ENCODE peak calls at places on chromosomes 13 and 19, in seven cellular contexts. One of them, this sample, is unnamed.

GRCh38 chr19:32458500-32459123 is 53.0 kb downstream of the DPY19L3 start:
- DNase-seq in tibial nerve: no peak
- DNase-seq in heart left ventricle: no peak
- DNase-seq in breast epithelium: no peak
- DNase-seq in sigmoid colon: no peak
- DNase-seq in IMR-90: no peak
- DNase-seq in uterus: no peak
- DNase-seq in this sample: no peak

GRCh38 chr13:23289917-23290357 is 109.2 kb downstream of the SGCG start:
- DNase-seq in tibial nerve: no peak
- DNase-seq in heart left ventricle: peak
- DNase-seq in breast epithelium: no peak
- DNase-seq in sigmoid colon: no peak
- DNase-seq in IMR-90: peak
- DNase-seq in uterus: no peak
- DNase-seq in this sample: no peak

GRCh38 chr13:48001127-48001881 is at the start of gene SUCLA2:
- DNase-seq in tibial nerve: peak
- DNase-seq in heart left ventricle: peak
- DNase-seq in breast epithelium: peak
- DNase-seq in sigmoid colon: peak
- DNase-seq in IMR-90: peak
- DNase-seq in uterus: peak
- DNase-seq in this sample: peak

GRCh38 chr13:27338816-27339215 is 68.2 kb downstream of the RASL11A start:
- DNase-seq in tibial nerve: no peak
- DNase-seq in heart left ventricle: no peak
- DNase-seq in breast epithelium: no peak
- DNase-seq in sigmoid colon: no peak
- DNase-seq in IMR-90: no peak
- DNase-seq in uterus: no peak
- DNase-seq in this sample: no peak

GRCh38 chr19:18322318-18322758 is 538 bp downstream of the LSM4 start:
- DNase-seq in tibial nerve: no peak
- DNase-seq in heart left ventricle: peak
- DNase-seq in breast epithelium: no peak
- DNase-seq in sigmoid colon: no peak
- DNase-seq in IMR-90: peak
- DNase-seq in uterus: no peak
- DNase-seq in this sample: no peak

GRCh38 chr19:17021793-17022590 is 4.6 kb downstream of the CPAMD8 start:
- DNase-seq in tibial nerve: no peak
- DNase-seq in heart left ventricle: no peak
- DNase-seq in breast epithelium: peak
- DNase-seq in sigmoid colon: no peak
- DNase-seq in IMR-90: peak
- DNase-seq in uterus: no peak
- DNase-seq in this sample: no peak

GRCh38 chr13:31982124-31982523 is 49.5 kb upstream of the FRY start:
- DNase-seq in tibial nerve: no peak
- DNase-seq in heart left ventricle: no peak
- DNase-seq in breast epithelium: no peak
- DNase-seq in sigmoid colon: no peak
- DNase-seq in IMR-90: no peak
- DNase-seq in uterus: no peak
- DNase-seq in this sample: no peak

GRCh38 chr19:10612515-10613119 is 12.7 kb upstream of the SLC44A2 start:
- DNase-seq in tibial nerve: peak
- DNase-seq in heart left ventricle: peak
- DNase-seq in breast epithelium: no peak
- DNase-seq in sigmoid colon: no peak
- DNase-seq in IMR-90: no peak
- DNase-seq in uterus: peak
- DNase-seq in this sample: peak

GRCh38 chr19:5987077-5987818 is 9.3 kb upstream of the RANBP3 start:
- DNase-seq in tibial nerve: peak
- DNase-seq in heart left ventricle: peak
- DNase-seq in breast epithelium: peak
- DNase-seq in sigmoid colon: peak
- DNase-seq in IMR-90: peak
- DNase-seq in uterus: peak
- DNase-seq in this sample: peak

GRCh38 chr19:29364224-29364726 is 151.3 kb upstream of the UQCRFS1 start:
- DNase-seq in tibial nerve: no peak
- DNase-seq in heart left ventricle: no peak
- DNase-seq in breast epithelium: no peak
- DNase-seq in sigmoid colon: no peak
- DNase-seq in IMR-90: no peak
- DNase-seq in uterus: no peak
- DNase-seq in this sample: no peak

GRCh38 chr13:47908200-47908902 is 92.7 kb downstream of the SUCLA2 start:
- DNase-seq in tibial nerve: no peak
- DNase-seq in heart left ventricle: no peak
- DNase-seq in breast epithelium: no peak
- DNase-seq in sigmoid colon: no peak
- DNase-seq in IMR-90: peak
- DNase-seq in uterus: no peak
- DNase-seq in this sample: no peak

GRCh38 chr13:38045278-38046048 is 175.9 kb upstream of the TRPC4 start:
- DNase-seq in tibial nerve: no peak
- DNase-seq in heart left ventricle: no peak
- DNase-seq in breast epithelium: no peak
- DNase-seq in sigmoid colon: no peak
- DNase-seq in IMR-90: peak
- DNase-seq in uterus: no peak
- DNase-seq in this sample: no peak

GRCh38 chr13:110468986-110469495 is 92.5 kb downstream of the RAB20 start:
- DNase-seq in tibial nerve: no peak
- DNase-seq in heart left ventricle: no peak
- DNase-seq in breast epithelium: no peak
- DNase-seq in sigmoid colon: no peak
- DNase-seq in IMR-90: no peak
- DNase-seq in uterus: no peak
- DNase-seq in this sample: no peak

GRCh38 chr19:29547981-29548380 is 22.2 kb downstream of the VSTM2B start:
- DNase-seq in tibial nerve: no peak
- DNase-seq in heart left ventricle: no peak
- DNase-seq in breast epithelium: no peak
- DNase-seq in sigmoid colon: peak
- DNase-seq in IMR-90: no peak
- DNase-seq in uterus: no peak
- DNase-seq in this sample: peak

GRCh38 chr13:22110368-22110767 is 439.5 kb downstream of the FGF9 start:
- DNase-seq in tibial nerve: no peak
- DNase-seq in heart left ventricle: no peak
- DNase-seq in breast epithelium: no peak
- DNase-seq in sigmoid colon: no peak
- DNase-seq in IMR-90: no peak
- DNase-seq in uterus: no peak
- DNase-seq in this sample: peak

GRCh38 chr19:9834302-9834725 is 804 bp upstream of the PIN1 start:
- DNase-seq in tibial nerve: no peak
- DNase-seq in heart left ventricle: no peak
- DNase-seq in breast epithelium: no peak
- DNase-seq in sigmoid colon: no peak
- DNase-seq in IMR-90: no peak
- DNase-seq in uterus: no peak
- DNase-seq in this sample: no peak

GRCh38 chr13:24097667-24098066 is 62.9 kb upstream of the SPATA13 start:
- DNase-seq in tibial nerve: no peak
- DNase-seq in heart left ventricle: no peak
- DNase-seq in breast epithelium: no peak
- DNase-seq in sigmoid colon: no peak
- DNase-seq in IMR-90: no peak
- DNase-seq in uterus: no peak
- DNase-seq in this sample: no peak

GRCh38 chr19:5407356-5407755 is 47.9 kb upstream of the ZNRF4 start:
- DNase-seq in tibial nerve: no peak
- DNase-seq in heart left ventricle: no peak
- DNase-seq in breast epithelium: no peak
- DNase-seq in sigmoid colon: no peak
- DNase-seq in IMR-90: peak
- DNase-seq in uterus: no peak
- DNase-seq in this sample: no peak

DNA sequence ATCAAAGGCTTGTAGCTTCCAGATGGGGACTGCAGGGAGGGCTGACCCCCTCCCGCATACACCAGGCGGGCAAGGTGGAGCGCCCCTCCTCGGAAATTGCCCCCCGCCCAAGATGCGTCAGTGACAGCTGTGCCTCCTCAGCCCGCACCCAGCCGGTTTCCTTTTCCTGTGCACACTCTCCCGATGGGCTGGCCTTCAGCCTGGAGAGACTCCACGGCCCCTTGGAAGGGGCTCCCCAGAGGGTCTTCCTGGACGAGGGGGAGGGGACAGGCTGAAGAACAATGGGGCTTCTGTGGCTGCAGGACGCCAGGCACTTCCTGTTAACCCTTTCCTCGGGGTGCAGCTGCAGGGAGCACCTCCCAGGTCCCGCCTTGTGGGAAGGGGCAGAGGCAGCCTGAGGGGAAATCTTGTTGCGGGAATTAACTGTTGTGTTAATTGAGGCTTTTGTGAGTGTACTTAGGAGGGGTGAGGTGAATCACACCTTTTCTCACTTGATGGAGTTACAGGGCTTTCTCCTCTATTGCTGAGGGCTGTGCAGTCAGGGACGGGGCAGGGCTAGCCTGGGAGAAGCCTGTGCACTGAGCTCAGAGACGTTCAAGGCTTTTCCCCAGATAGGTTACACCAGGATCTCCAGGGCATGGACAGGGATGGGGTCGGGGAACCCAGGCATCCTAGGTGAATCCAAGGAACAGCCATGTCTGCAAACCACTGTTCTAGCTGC is 14.3 kb downstream of the IER2 start:
- DNase-seq in tibial nerve: no peak
- DNase-seq in heart left ventricle: peak
- DNase-seq in breast epithelium: peak
- DNase-seq in sigmoid colon: peak
- DNase-seq in IMR-90: peak
- DNase-seq in uterus: peak
- DNase-seq in this sample: peak
- H3K4me3 ChIP-seq in tibial nerve: peak
- H3K4me3 ChIP-seq in heart left ventricle: peak
- H3K4me3 ChIP-seq in breast epithelium: peak
- H3K4me3 ChIP-seq in sigmoid colon: peak
- H3K4me3 ChIP-seq in IMR-90: no peak
- H3K4me3 ChIP-seq in uterus: peak
- H3K4me3 ChIP-seq in this sample: no peak

DNA sequence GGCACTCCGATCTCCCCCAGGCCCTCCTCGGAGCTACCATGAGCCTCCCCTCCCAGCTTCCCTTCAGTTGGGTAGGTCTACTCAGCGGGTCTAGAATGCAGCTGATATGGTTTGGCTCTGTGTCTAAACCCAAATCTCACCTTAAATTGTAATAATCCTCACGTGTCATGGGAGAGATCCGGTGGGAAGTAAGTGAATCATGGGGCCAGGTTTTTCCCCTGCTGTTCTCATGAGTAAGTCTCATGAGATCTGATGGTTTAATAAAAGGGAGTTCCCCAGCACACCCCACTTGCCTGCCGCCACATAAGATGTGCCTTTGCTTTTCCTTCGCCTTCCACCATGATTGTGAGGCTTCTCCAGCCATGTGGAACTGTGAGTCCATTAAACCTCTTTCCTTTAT is 14.5 kb upstream of the DOCK9 start:
- DNase-seq in tibial nerve: no peak
- DNase-seq in heart left ventricle: no peak
- DNase-seq in breast epithelium: no peak
- DNase-seq in sigmoid colon: no peak
- DNase-seq in IMR-90: peak
- DNase-seq in uterus: no peak
- DNase-seq in this sample: no peak
- TF ChIP-seq POLR2A in tibial nerve: no peak
- TF ChIP-seq POLR2A in heart left ventricle: no peak
- TF ChIP-seq POLR2A in breast epithelium: no peak
- TF ChIP-seq POLR2A in sigmoid colon: no peak
- TF ChIP-seq POLR2A in IMR-90: no peak
- TF ChIP-seq POLR2A in uterus: no peak
- TF ChIP-seq POLR2A in this sample: no peak

GRCh38 chr13:25249001-25249543 is 38.2 kb downstream of the MTMR6 start:
- DNase-seq in tibial nerve: peak
- DNase-seq in heart left ventricle: no peak
- DNase-seq in breast epithelium: no peak
- DNase-seq in sigmoid colon: no peak
- DNase-seq in IMR-90: peak
- DNase-seq in uterus: no peak
- DNase-seq in this sample: no peak
- TF ChIP-seq CTCF in tibial nerve: peak
- TF ChIP-seq CTCF in heart left ventricle: no peak
- TF ChIP-seq CTCF in breast epithelium: peak
- TF ChIP-seq CTCF in sigmoid colon: no peak
- TF ChIP-seq CTCF in IMR-90: peak
- TF ChIP-seq CTCF in uterus: no peak
- TF ChIP-seq CTCF in this sample: no peak

GRCh38 chr19:591099-591958 is 1.6 kb downstream of the HCN2 start:
- DNase-seq in tibial nerve: no peak
- DNase-seq in heart left ventricle: no peak
- DNase-seq in breast epithelium: no peak
- DNase-seq in sigmoid colon: no peak
- DNase-seq in IMR-90: no peak
- DNase-seq in uterus: peak
- DNase-seq in this sample: no peak

GRCh38 chr19:590750-591098 is 1.0 kb downstream of the HCN2 start:
- DNase-seq in tibial nerve: no peak
- DNase-seq in heart left ventricle: no peak
- DNase-seq in breast epithelium: no peak
- DNase-seq in sigmoid colon: no peak
- DNase-seq in IMR-90: no peak
- DNase-seq in uterus: no peak
- DNase-seq in this sample: no peak

GRCh38 chr19:588758-589692 is 656 bp upstream of the HCN2 start:
- DNase-seq in tibial nerve: no peak
- DNase-seq in heart left ventricle: no peak
- DNase-seq in breast epithelium: no peak
- DNase-seq in sigmoid colon: no peak
- DNase-seq in IMR-90: no peak
- DNase-seq in uterus: no peak
- DNase-seq in this sample: no peak

GRCh38 chr19:590396-590745 is 690 bp downstream of the HCN2 start:
- DNase-seq in tibial nerve: no peak
- DNase-seq in heart left ventricle: no peak
- DNase-seq in breast epithelium: no peak
- DNase-seq in sigmoid colon: no peak
- DNase-seq in IMR-90: peak
- DNase-seq in uterus: no peak
- DNase-seq in this sample: no peak

DNA sequence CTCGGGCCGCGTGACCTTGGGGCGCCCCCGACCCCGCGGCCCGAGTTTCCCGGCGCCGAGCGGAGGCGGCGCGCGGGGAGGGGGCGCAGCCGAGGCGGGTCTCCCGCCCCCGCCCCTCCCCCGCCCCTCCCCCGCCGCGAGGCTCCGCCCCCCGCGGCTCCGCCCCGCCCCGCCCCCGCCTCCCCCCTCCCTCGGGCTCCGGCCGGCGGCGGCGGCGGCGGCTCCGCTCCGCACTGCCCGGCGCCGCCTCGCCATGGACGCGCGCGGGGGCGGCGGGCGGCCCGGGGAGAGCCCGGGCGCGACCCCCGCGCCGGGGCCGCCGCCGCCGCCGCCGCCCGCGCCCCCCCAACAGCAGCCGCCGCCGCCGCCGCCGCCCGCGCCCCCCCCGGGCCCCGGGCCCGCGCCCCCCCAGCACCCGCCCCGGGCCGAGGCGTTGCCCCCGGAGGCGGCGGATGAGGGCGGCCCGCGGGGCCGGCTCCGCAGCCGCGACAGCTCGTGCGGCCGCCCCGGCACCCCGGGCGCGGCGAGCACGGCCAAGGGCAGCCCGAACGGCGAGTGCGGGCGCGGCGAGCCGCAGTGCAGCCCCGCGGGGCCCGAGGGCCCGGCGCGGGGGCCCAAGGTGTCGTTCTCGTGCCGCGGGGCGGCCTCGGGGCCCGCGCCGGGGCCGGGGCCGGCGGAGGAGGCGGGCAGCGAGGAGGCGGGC is at the start of gene HCN2:
- DNase-seq in tibial nerve: no peak
- DNase-seq in heart left ventricle: no peak
- DNase-seq in breast epithelium: no peak
- DNase-seq in sigmoid colon: no peak
- DNase-seq in IMR-90: no peak
- DNase-seq in uterus: no peak
- DNase-seq in this sample: no peak
- H3K4me3 ChIP-seq in tibial nerve: peak
- H3K4me3 ChIP-seq in heart left ventricle: peak
- H3K4me3 ChIP-seq in breast epithelium: peak
- H3K4me3 ChIP-seq in sigmoid colon: peak
- H3K4me3 ChIP-seq in IMR-90: peak
- H3K4me3 ChIP-seq in uterus: no peak
- H3K4me3 ChIP-seq in this sample: no peak